ENCODE peak calls at places on chromosomes 7 and 10, in five cellular contexts. X is cardiac fibroblast; H is GM10248; P is transverse colon; L is activated CD8-positive, alpha-beta T cell treated with anti-CD3 and anti-CD28 coated beads for 36 hours. J is an unnamed sample.

GRCh38 chr10:116565533-116565932 is 19.8 kb downstream of the PNLIP start:
- DNase-seq in L (no peak), H (no peak), P (no peak), X (no peak), J (no peak)

GRCh38 chr10:89644967-89645741 is at the start of gene PANK1:
- DNase-seq in X (peak; percentile 82), H (peak; percentile 75), L (peak; percentile 83), P (peak; percentile 80), J (peak; percentile 84)

GRCh38 chr7:27151341-27151944 is 940 bp downstream of the HOXA3 start:
- DNase-seq in L (no peak), P (no peak), H (no peak), X (no peak), J (no peak)

GRCh38 chr7:134327896-134328295 is 11.2 kb upstream of the SLC35B4 start:
- DNase-seq in P (peak; percentile 45), H (peak; percentile 49), L (peak; percentile 87), X (peak; percentile 58), J (peak; percentile 47)

GRCh38 chr10:114359041-114359952 is 45.0 kb downstream of the AFAP1L2 start:
- DNase-seq in H (no peak), P (no peak), X (no peak), L (no peak), J (peak; percentile 86)

GRCh38 chr7:21044913-21045312 is 258.2 kb upstream of the SP8 start:
- DNase-seq in H (no peak), P (no peak), X (no peak), L (no peak), J (no peak)

GRCh38 chr7:16921151-16921550 is 39.4 kb upstream of the AGR3 start:
- DNase-seq in X (no peak), H (no peak), L (no peak), P (no peak), J (no peak)

GRCh38 chr7:127812540-127812939 is 160.5 kb downstream of the SND1 start:
- DNase-seq in L (no peak), H (no peak), P (no peak), X (no peak), J (no peak)

GRCh38 chr10:124568858-124569622 is 107.4 kb downstream of the LHPP start:
- DNase-seq in X (no peak), H (no peak), P (no peak), L (no peak), J (no peak)

GRCh38 chr10:8026349-8027259 is 27.9 kb upstream of the GATA3 start:
- DNase-seq in L (no peak), P (no peak), X (no peak), H (no peak), J (no peak)

GRCh38 chr7:20785211-20786048 is 1.3 kb downstream of the SP8 start:
- DNase-seq in P (no peak), H (peak; percentile 28), X (no peak), L (peak; percentile 12), J (no peak)

GRCh38 chr10:3783721-3784432 is 1.1 kb downstream of the KLF6 start:
- DNase-seq in P (peak; percentile 74), H (no peak), X (peak; percentile 90), L (peak; percentile 31), J (peak; percentile 69)

GRCh38 chr10:89861584-89862287 is 160.3 kb downstream of the KIF20B start:
- DNase-seq in X (peak; percentile 49), P (no peak), L (peak; percentile 58), H (no peak), J (peak; percentile 71)

GRCh38 chr7:22544245-22544644 is 44.3 kb upstream of the STEAP1B start:
- DNase-seq in H (no peak), L (no peak), P (no peak), X (no peak), J (no peak)

GRCh38 chr7:79820387-79820786 is 314.2 kb upstream of the GNAI1 start:
- DNase-seq in H (no peak), P (peak; percentile 26), X (peak; percentile 90), L (no peak), J (peak; percentile 80)

GRCh38 chr7:108290344-108291134 is 160.4 kb upstream of the LAMB4 start:
- DNase-seq in X (peak; percentile 38), L (no peak), P (no peak), H (no peak), J (no peak)

GRCh38 chr7:66629222-66629658 is 559 bp downstream of the KCTD7 start:
- DNase-seq in H (no peak), P (peak; percentile 26), L (no peak), X (no peak), J (no peak)

GRCh38 chr10:71383972-71384687 is 12.6 kb upstream of the CDH23 start:
- DNase-seq in P (peak; percentile 79), L (peak; percentile 84), X (peak; percentile 48), H (peak; percentile 79), J (peak; percentile 28)

GRCh38 chr10:50234486-50234885 is 16.8 kb downstream of the ASAH2 start:
- DNase-seq in P (no peak), X (no peak), H (no peak), L (no peak), J (no peak)

GRCh38 chr10:29595636-29596225 is 39.0 kb downstream of the SVIL start:
- DNase-seq in L (no peak), P (no peak), X (no peak), H (no peak), J (no peak)

GRCh38 chr10:60236869-60237524 is 152.7 kb downstream of the ANK3 start:
- DNase-seq in P (peak; percentile 60), X (peak; percentile 43), L (peak; percentile 47), H (peak; percentile 66), J (no peak)

GRCh38 chr7:123410273-123410928 is 124.0 kb downstream of the IQUB start:
- DNase-seq in P (no peak), X (peak; percentile 90), H (no peak), L (no peak), J (peak; percentile 89)

GRCh38 chr7:83301416-83301815 is 138.7 kb upstream of the PCLO start:
- DNase-seq in X (peak; percentile 7), P (no peak), L (no peak), H (no peak), J (peak; percentile 65)

DNA sequence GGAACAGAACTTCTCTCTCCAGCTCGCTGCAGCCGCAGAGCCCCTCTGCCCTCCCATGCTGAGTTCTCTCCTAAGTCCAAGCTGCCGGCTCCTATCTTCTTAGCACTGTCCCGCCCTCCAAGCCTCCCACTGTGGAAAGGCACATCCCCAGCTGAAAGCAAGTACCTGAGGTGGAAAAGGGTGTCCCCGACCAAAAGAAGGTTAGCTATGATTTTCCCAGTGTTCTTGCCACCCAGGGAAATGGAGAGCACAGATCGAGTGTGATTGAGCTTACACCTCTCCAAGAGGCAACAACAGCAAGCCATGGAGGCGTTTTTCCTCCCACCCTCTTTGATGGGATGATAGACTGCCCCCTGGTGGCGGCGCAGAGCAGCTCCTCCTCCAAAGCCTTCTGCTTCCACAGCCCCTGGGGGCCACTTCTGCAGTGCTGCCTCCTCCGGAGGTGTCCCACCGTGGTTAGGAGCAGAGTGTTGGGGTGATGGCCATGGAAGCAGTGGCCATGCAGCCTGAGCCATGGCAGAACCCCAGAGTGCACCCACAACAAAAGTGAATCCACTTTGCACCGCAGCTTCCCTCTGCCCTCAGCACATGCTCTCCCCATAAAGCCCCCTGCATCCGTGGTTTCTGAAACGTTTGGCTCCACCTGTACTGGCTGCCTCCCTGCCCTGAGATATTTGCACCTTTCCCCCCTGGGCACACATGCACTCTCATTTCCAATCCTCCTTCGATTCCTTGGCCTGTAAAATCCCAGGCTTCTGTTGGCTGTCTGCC is 143.1 kb upstream of the STK17A start:
- DNase-seq in X (peak; percentile 61), P (peak; percentile 25), L (peak; percentile 66), H (peak; percentile 83), J (peak; percentile 45)
- TF ChIP-seq CTCF in X (peak; percentile 88), P (peak; percentile 38), L (peak; percentile 86), H (peak; percentile 82), J (peak; percentile 84)

DNA sequence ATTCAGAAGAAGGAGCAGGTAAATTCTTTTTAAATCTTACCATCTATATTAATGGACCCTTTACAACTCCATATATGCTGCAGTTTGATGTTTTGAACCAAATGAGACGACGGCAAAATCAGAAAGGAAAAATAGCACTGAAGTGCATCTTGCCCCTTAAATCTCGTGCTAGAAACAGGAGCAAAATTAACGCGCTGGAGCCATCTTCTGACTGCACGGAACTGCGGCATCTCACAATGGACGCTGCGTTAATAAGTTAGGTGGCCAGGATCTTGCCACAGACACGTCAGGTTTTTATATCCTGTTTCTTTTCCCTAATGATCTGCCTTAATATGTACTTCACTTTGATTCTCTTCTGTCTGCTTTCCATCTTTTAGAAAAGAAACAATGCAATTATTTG is 354.5 kb downstream of the TFEC start:
- DNase-seq in H (no peak), X (peak; percentile 63), P (peak; percentile 18), L (no peak), J (peak; percentile 48)
- TF ChIP-seq CTCF in H (no peak), X (no peak), P (no peak), L (no peak), J (peak; percentile 54)

DNA sequence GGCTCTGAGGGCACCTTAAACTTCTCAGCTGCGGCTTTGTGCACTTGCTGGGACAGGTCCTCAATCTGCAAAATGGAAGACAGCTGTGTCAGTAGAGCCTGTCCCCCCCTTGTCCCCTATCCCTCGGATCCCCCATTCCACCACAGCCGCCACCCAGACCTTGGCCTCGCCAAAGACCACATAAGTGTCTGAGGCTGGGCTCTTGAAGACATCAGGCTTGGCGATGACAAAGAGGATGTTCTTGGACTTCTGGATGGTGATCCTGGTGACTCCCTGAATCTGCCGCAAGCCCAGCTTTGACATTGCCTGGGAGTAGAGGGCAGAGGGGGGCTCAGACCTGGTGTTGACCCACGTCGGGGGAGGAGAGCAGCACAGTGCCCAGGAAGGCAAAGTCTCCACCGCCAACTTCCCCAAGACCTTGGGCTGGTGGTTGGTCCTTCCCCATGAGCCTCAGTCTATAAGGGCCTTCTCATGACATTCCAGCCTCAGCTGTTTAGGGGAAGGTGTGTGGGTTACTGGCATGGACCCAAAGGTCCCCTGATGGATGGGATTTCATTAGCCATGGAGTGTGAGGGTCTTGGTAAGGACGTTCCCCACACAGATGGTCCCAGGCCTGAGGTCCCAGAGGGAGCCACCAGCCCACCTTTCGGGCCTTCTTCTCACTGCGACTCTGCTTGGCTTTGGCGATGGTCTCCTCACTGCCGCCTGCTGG is 7.7 kb downstream of the NACAD start:
- DNase-seq in P (no peak), L (no peak), X (no peak), H (no peak), J (no peak)
- TF ChIP-seq CTCF in P (no peak), L (no peak), X (no peak), H (no peak), J (no peak)

GRCh38 chr10:53315709-53316108 is 543.1 kb upstream of the MBL2 start:
- DNase-seq in H (no peak), X (no peak), L (no peak), P (no peak), J (peak; percentile 25)
- TF ChIP-seq CTCF in H (no peak), X (no peak), L (no peak), P (no peak), J (no peak)

DNA sequence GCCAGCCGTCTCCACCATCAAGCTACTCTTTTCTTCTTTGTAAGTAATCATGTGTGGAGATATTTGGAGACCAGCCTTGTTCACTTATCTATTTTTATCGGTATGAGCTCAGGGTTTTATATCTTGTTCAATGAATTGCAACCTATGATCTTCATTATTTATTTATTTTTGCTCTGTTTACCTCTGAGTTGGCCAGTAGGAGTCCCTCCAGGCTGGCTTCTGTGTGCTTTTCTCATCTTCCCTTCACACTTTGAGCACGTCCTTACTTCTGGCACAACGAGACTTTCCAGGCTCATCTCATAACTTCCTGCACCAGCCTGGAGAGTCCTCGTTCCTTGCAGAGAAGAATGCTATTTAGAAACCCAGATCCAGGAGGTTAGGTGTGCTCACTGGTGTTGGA is 375.8 kb upstream of the PODXL start:
- DNase-seq in X (no peak), L (no peak), P (no peak), H (no peak), J (no peak)
- TF ChIP-seq CTCF in X (no peak), L (no peak), P (no peak), H (no peak), J (no peak)

GRCh38 chr7:40882071-40882658 is 747.4 kb downstream of the SUGCT start:
- DNase-seq in H (no peak), X (no peak), P (no peak), L (no peak), J (no peak)
- TF ChIP-seq CTCF in H (no peak), X (no peak), P (no peak), L (no peak), J (no peak)